ENCODE peak calls at places on chromosomes 5 and 9, in five cellular contexts. G is kidney, L is AG10803, V is WTC11, J is RWPE2. C is an unnamed sample.
A peak's percentile ranks its signal among the peaks of the same experiment; 100 is the strongest.

GRCh38 chr5:172904643-172905345 is 54.4 kb upstream of the RPL26L1 start:
- DNase-seq in J (peak; percentile 100), G (peak; percentile 94), L (peak; percentile 83), V (no peak), C (peak; percentile 68)

GRCh38 chr5:90305022-90305720 is 104.4 kb downstream of the CETN3 start:
- DNase-seq in J (no peak), G (no peak), L (no peak), V (no peak), C (no peak)

GRCh38 chr9:80555782-80556325 is 984.1 kb downstream of the TLE4 start:
- DNase-seq in L (no peak), G (no peak), V (no peak), J (no peak), C (no peak)

GRCh38 chr9:92964981-92965758 is 17.8 kb downstream of the FGD3 start:
- DNase-seq in L (no peak), G (peak; percentile 81), J (peak; percentile 44), V (no peak), C (no peak)

GRCh38 chr5:58114324-58114723 is 345.6 kb downstream of the PLK2 start:
- DNase-seq in L (peak; percentile 65), G (no peak), J (no peak), V (no peak), C (peak; percentile 68)

GRCh38 chr5:78758169-78758839 is 109.7 kb upstream of the LHFPL2 start:
- DNase-seq in L (no peak), G (no peak), V (no peak), J (no peak), C (no peak)

GRCh38 chr9:89877051-89878002 is 272.5 kb downstream of the GADD45G start:
- DNase-seq in G (no peak), V (no peak), J (peak; percentile 20), L (no peak), C (no peak)

GRCh38 chr5:142253938-142254895 is 70.6 kb downstream of the SPRY4 start:
- DNase-seq in L (peak; percentile 85), J (no peak), V (no peak), G (no peak), C (no peak)

GRCh38 chr5:125059255-125060050 is 313.0 kb upstream of the ZNF608 start:
- DNase-seq in G (no peak), L (no peak), V (no peak), J (no peak), C (no peak)

GRCh38 chr9:83242066-83242465 is 179.1 kb upstream of the RASEF start:
- DNase-seq in L (no peak), J (no peak), G (no peak), V (no peak), C (no peak)

DNA sequence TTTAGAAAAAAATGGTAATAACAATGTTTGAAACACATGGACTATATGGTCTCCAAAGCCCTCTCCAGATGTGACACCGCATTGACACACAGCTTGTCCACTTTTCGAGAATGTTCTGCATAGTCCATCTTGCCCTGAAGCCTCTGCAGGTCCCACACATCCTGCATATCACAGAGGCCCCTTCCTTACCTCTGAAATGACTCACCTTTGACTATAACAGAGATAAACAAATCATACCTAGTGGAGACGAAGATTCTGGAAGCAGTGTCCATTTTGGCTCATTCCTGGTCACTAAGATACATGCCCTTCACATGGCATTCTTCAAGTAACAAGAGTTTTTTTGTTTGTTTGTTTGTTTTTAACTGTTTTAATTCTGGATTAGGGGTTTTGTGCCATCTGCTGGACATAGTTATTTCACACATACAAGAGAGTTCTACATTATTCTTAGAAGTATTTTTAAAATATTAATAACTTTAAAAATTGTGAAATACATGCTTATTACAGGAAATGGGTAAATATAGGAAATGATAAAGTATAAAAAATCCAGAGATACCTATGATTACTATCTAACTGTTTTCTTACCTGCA is 5.1 kb downstream of the ARL14EPL start:
- DNase-seq in L (no peak), V (no peak), G (no peak), J (no peak), C (no peak)
- TF ChIP-seq CTCF in L (peak; percentile 27), V (no peak), G (no peak), J (peak; percentile 28), C (peak; percentile 74)

DNA sequence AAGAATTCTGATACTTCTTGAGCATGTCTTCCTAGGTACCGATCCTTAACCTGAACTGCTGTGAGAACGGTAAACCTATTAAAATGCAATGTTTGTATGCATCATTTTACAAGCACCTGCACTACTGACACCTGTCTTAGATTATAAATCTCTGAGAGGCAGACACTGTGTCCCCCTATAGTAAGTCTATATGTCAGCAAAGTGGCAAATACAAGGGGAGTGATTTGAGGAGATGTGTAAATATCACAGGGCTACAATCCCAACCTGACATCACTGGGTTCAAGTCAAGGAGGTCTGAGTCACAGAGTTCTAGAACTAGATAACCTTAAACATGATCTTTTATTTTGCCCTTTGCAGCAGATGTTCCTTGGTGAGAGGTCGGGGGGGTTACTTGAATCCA is 64.1 kb downstream of the ANKH start:
- DNase-seq in V (no peak), L (no peak), J (no peak), G (no peak), C (no peak)
- TF ChIP-seq CTCF in V (no peak), L (no peak), J (no peak), G (no peak), C (no peak)

GRCh38 chr9:71685394-71685793 is 82.9 kb downstream of the CEMIP2 start:
- DNase-seq in L (no peak), J (no peak), G (no peak), V (no peak), C (no peak)

GRCh38 chr9:71684566-71684965 is 83.7 kb downstream of the CEMIP2 start:
- DNase-seq in V (no peak), G (no peak), L (no peak), J (no peak), C (no peak)

GRCh38 chr9:71681708-71682268 is 86.5 kb downstream of the CEMIP2 start:
- DNase-seq in V (no peak), J (no peak), L (peak; percentile 72), G (no peak), C (peak; percentile 69)

GRCh38 chr9:71685988-71686387 is 82.3 kb downstream of the CEMIP2 start:
- DNase-seq in V (no peak), G (no peak), J (no peak), L (no peak), C (no peak)

DNA sequence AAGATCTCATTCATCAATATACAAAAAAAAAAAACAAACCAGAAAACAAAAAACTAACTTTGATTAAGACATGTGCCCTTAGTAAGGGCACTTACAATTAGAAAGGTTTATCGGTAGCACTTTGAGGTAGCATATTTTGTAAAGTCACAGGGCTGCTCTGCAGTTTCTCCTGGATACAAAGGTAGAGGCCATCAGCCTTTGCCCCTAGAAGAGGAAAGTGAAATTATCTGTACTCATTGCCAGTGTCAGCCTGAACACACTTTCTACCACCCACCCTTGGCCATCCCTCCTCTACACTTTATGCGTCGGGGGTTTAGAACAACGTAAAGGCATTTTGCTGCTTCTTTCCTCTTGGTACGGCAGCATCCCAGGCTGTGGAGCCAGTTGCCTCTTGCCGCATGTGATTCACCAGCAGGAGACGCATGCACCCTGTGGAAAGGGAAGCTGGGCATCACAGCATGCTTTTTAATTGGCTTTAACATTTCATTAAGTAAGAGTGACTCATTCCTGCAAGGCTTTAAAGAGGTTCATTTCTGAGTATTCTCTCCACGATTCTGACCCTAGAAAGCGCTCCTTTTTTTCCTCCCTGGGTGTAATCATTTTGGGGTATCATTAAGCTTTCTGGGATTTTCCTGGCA is 84.6 kb downstream of the CEMIP2 start:
- DNase-seq in G (no peak), L (peak; percentile 44), J (peak; percentile 70), V (peak; percentile 37), C (peak; percentile 86)
- TF ChIP-seq CTCF in G (peak; percentile 56), L (peak; percentile 40), J (peak; percentile 83), V (no peak), C (peak; percentile 73)

GRCh38 chr9:133163559-133164208 is at the start of gene GBGT1:
- DNase-seq in J (no peak), G (peak; percentile 89), V (peak; percentile 83), L (peak; percentile 23), C (no peak)
- TF ChIP-seq CTCF in J (no peak), G (no peak), V (no peak), L (no peak), C (no peak)

GRCh38 chr5:116574682-116575634 is at the start of gene SEMA6A:
- DNase-seq in V (peak; percentile 97), G (peak; percentile 97), J (peak; percentile 74), L (peak; percentile 75), C (peak; percentile 69)
- TF ChIP-seq CTCF in V (no peak), G (peak; percentile 11), J (no peak), L (no peak), C (no peak)

GRCh38 chr9:10232352-10232930 is 380.4 kb downstream of the PTPRD start:
- DNase-seq in J (no peak), L (no peak), V (no peak), G (no peak), C (no peak)
- TF ChIP-seq CTCF in J (peak; percentile 60), L (no peak), V (no peak), G (no peak), C (peak; percentile 55)

DNA sequence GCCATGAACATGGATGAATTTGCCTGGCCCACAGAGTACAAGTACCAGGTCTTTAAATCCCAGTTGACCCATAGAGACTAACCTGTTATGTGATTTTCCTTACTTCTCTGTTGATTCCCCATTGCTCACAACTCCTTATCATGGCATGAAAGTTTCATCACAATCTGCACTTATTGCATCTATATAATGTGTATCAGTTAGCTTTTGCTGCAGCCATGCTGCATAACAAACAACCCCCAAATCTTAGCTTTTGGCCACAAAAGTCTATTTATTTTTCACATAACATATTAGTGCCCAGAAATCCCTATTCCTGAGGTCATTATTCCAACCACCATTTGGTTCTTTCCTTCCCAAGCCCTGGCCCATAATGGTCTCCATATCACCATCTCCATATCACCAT is 3.7 kb downstream of the GGTA1 start:
- DNase-seq in V (no peak), G (no peak), J (no peak), L (no peak), C (no peak)
- TF ChIP-seq CTCF in V (no peak), G (no peak), J (no peak), L (no peak), C (no peak)

GRCh38 chr9:72589684-72590555 is 68.5 kb downstream of the TMC1 start:
- DNase-seq in G (no peak), J (no peak), V (no peak), L (peak; percentile 54), C (no peak)
- TF ChIP-seq CTCF in G (no peak), J (no peak), V (no peak), L (no peak), C (no peak)

DNA sequence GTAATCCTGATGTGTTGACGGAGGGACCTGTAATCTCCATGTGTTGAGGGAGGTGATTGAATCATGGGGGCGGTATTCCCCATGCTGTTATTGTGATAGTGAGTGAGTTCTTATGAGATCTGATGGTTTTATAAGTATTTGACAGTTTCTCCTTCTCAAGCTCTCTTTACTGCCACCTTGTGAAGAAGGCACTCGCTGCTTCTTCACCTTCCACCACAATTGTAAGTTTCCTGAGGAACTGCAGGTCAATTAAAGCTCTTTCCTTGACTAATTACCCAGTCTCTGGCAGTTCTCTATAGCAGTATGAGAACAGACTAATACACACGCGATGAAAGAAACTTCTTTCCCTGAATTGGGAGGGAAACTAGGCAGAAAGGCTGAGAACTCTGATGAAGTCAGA is 141.1 kb upstream of the RAD23B start:
- DNase-seq in V (no peak), J (no peak), G (no peak), L (no peak), C (peak; percentile 11)
- TF ChIP-seq CTCF in V (no peak), J (peak; percentile 33), G (no peak), L (peak; percentile 36), C (peak; percentile 62)

C was measured in HFFc6.